ENCODE peak calls at places on chromosomes 1 and 21, in five cellular contexts. A is stimulated activated naive CD4-positive, alpha-beta T cell; P is activated CD4-positive, alpha-beta T cell treated with anti-CD3 and anti-CD28 coated beads, Interleukin-2, amount 50 U/mL, for 48 hours; K is epithelial cell of esophagus; C is mucosa of gallbladder. B is an unnamed sample.

GRCh38 chr1:205483372-205483771 is 21.1 kb upstream of the CDK18 start:
- DNase-seq in K (no peak), C (no peak), A (no peak), P (no peak), B (no peak)

GRCh38 chr21:41187537-41188025 is 19.6 kb downstream of the BACE2 start:
- DNase-seq in P (no peak), K (no peak), A (no peak), C (no peak), B (no peak)

GRCh38 chr1:20194770-20195463 is 8.6 kb upstream of the PLA2G2C start:
- DNase-seq in C (peak), A (peak), K (peak), P (peak), B (peak)

GRCh38 chr1:10007161-10007560 is 10.1 kb downstream of the RBP7 start:
- DNase-seq in K (no peak), P (no peak), C (no peak), A (no peak), B (peak)

GRCh38 chr21:41993744-41994143 is 16.4 kb downstream of the ZBTB21 start:
- DNase-seq in P (no peak), A (no peak), K (no peak), C (no peak), B (no peak)

GRCh38 chr1:178371236-178371635 is 125.5 kb downstream of the CLEC20A start:
- DNase-seq in P (no peak), C (no peak), K (no peak), A (no peak), B (no peak)

GRCh38 chr1:25066731-25067520 is 136.8 kb upstream of the RUNX3 start:
- DNase-seq in A (no peak), K (peak), P (no peak), C (no peak), B (no peak)

GRCh38 chr1:198196630-198197029 is 39.8 kb downstream of the NEK7 start:
- DNase-seq in P (no peak), K (no peak), A (no peak), C (no peak), B (no peak)

GRCh38 chr1:33328817-33329216 is 7.9 kb upstream of the A3GALT2 start:
- DNase-seq in C (no peak), A (no peak), K (no peak), P (no peak), B (no peak)

GRCh38 chr1:180248731-180249681 is 18.9 kb downstream of the LHX4 start:
- DNase-seq in K (no peak), P (no peak), A (no peak), C (no peak), B (no peak)

GRCh38 chr1:41672641-41673313 is 188.3 kb upstream of the EDN2 start:
- DNase-seq in C (no peak), A (no peak), K (peak), P (no peak), B (no peak)

GRCh38 chr1:32972814-32973428 is 8.3 kb upstream of the RNF19B start:
- DNase-seq in A (no peak), K (peak), P (no peak), C (peak), B (peak)

GRCh38 chr1:18282851-18283600 is 175.4 kb downstream of the IGSF21 start:
- DNase-seq in C (no peak), K (no peak), P (no peak), A (no peak), B (no peak)

GRCh38 chr1:23444596-23445390 is 20.2 kb upstream of the TCEA3 start:
- DNase-seq in K (no peak), P (no peak), A (no peak), C (no peak), B (no peak)

GRCh38 chr1:33140153-33141149 is 41.4 kb downstream of the TRIM62 start:
- DNase-seq in K (peak), A (no peak), P (no peak), C (no peak), B (no peak)

GRCh38 chr1:213931804-213932203 is 56.0 kb upstream of the PROX1 start:
- DNase-seq in P (no peak), C (no peak), A (no peak), K (no peak), B (no peak)

GRCh38 chr21:45417256-45417950 is 12.4 kb downstream of the COL18A1 start:
- DNase-seq in P (no peak), K (no peak), A (no peak), C (no peak), B (no peak)

GRCh38 chr1:12604114-12604874 is 13.7 kb downstream of the DHRS3 start:
- DNase-seq in A (peak), P (peak), C (peak), K (peak), B (no peak)

GRCh38 chr1:58858344-58858673 is 74.5 kb upstream of the JUN start:
- DNase-seq in P (peak), C (no peak), A (peak), K (no peak), B (no peak)

GRCh38 chr1:12153181-12153785 is 13.5 kb upstream of the TNFRSF1B start:
- DNase-seq in K (no peak), P (peak), A (no peak), C (peak), B (no peak)

GRCh38 chr21:29271927-29272333 is 26.8 kb upstream of the BACH1 start:
- DNase-seq in C (no peak), K (no peak), A (no peak), P (no peak), B (no peak)

GRCh38 chr1:107548276-107548675 is 407.4 kb downstream of the NTNG1 start:
- DNase-seq in P (no peak), C (no peak), A (no peak), K (no peak), B (no peak)

GRCh38 chr1:152497273-152497672 is 13.3 kb upstream of the LCE5A start:
- DNase-seq in A (no peak), K (peak), C (no peak), P (no peak), B (no peak)

GRCh38 chr1:36950588-36950987 is 83.7 kb downstream of the GRIK3 start:
- DNase-seq in C (no peak), P (no peak), K (no peak), A (no peak), B (no peak)

GRCh38 chr1:150386546-150387080 is 22.7 kb downstream of the RPRD2 start:
- DNase-seq in K (no peak), C (no peak), P (no peak), A (no peak), B (no peak)

GRCh38 chr1:32273389-32274208 is 18.3 kb upstream of the HDAC1 start:
- DNase-seq in A (peak), C (peak), P (peak), K (peak), B (no peak)

GRCh38 chr1:222736470-222736869 is 532 bp upstream of the FAM177B start:
- DNase-seq in C (no peak), A (no peak), K (no peak), P (no peak), B (no peak)

GRCh38 chr21:27572681-27573080 is 605.8 kb upstream of the ADAMTS5 start:
- DNase-seq in C (no peak), P (no peak), A (no peak), K (peak), B (no peak)

GRCh38 chr1:176903474-176903873 is 261.0 kb downstream of the ASTN1 start:
- DNase-seq in A (no peak), C (no peak), P (no peak), K (peak), B (no peak)

GRCh38 chr21:44448651-44449131 is 6.6 kb upstream of the LRRC3 start:
- DNase-seq in A (no peak), C (no peak), K (no peak), P (no peak), B (no peak)

GRCh38 chr1:157363660-157364140 is 188.6 kb downstream of the FCRL5 start:
- DNase-seq in K (peak), A (no peak), C (no peak), P (peak), B (no peak)

GRCh38 chr1:110433803-110434202 is 17.1 kb upstream of the PROK1 start:
- DNase-seq in P (no peak), A (no peak), C (no peak), K (peak), B (no peak)

GRCh38 chr1:31760901-31761470 is 3.2 kb downstream of the ADGRB2 start:
- DNase-seq in K (peak), C (peak), A (peak), P (peak), B (peak)

GRCh38 chr21:43893536-43894205 is 28.6 kb downstream of the AGPAT3 start:
- DNase-seq in A (no peak), K (peak), P (peak), C (no peak), B (no peak)

GRCh38 chr1:228240411-228241240 is 32.8 kb downstream of the OBSCN start:
- DNase-seq in C (no peak), A (no peak), P (no peak), K (no peak), B (no peak)

GRCh38 chr1:217214551-217214950 is 416.3 kb downstream of the GPATCH2 start:
- DNase-seq in C (no peak), K (no peak), P (no peak), A (no peak), B (no peak)

GRCh38 chr1:38183094-38183493 is 136.5 kb upstream of the POU3F1 start:
- DNase-seq in P (no peak), A (no peak), C (no peak), K (no peak), B (no peak)

GRCh38 chr1:32759521-32759980 is 57.0 kb upstream of the SYNC start:
- DNase-seq in A (no peak), K (peak), C (peak), P (no peak), B (peak)

B was measured in prostate gland.